ENCODE peak calls at places on chromosomes 4 and X, in six cellular contexts. F, I, U, V, A and M are unnamed samples.

GRCh38 chr4:179989975-179990374 is 2253.2 kb upstream of the TENM3 start:
- DNase-seq in U (no peak), V (no peak), I (no peak), F (no peak), A (no peak), M (no peak)

GRCh38 chr4:145554691-145555090 is 64.5 kb upstream of the MMAA start:
- DNase-seq in U (no peak), V (no peak), F (no peak), I (no peak), A (no peak), M (no peak)

GRCh38 chr4:156634612-156635011 is 337.0 kb downstream of the PDGFC start:
- DNase-seq in F (no peak), A (no peak), U (no peak), I (peak; percentile 56), V (no peak), M (no peak)

GRCh38 chr4:2318476-2318875 is 56.6 kb upstream of the MXD4 start:
- DNase-seq in F (no peak), U (no peak), I (no peak), V (no peak), A (no peak), M (no peak)

GRCh38 chr4:168587326-168588125 is 90.7 kb downstream of the PALLD start:
- DNase-seq in V (peak; percentile 32), U (peak; percentile 83), F (no peak), I (peak; percentile 91), A (peak; percentile 92), M (peak; percentile 95)

GRCh38 chrX:110699109-110699508 is 96.5 kb downstream of the CHRDL1 start:
- DNase-seq in I (peak; percentile 10), F (no peak), V (no peak), A (peak; percentile 30), U (peak; percentile 1), M (no peak)

GRCh38 chr4:181143241-181143854 is 1099.9 kb upstream of the TENM3 start:
- DNase-seq in U (peak; percentile 65), I (peak; percentile 47), V (peak; percentile 86), A (peak; percentile 65), F (peak; percentile 82), M (peak; percentile 2)

GRCh38 chrX:135000516-135000915 is 9.7 kb downstream of the SMIM10 start:
- DNase-seq in I (no peak), V (no peak), U (peak; percentile 30), F (no peak), A (peak; percentile 40), M (no peak)

GRCh38 chrX:10989386-10989785 is 121.7 kb upstream of the HCCS start:
- DNase-seq in A (no peak), V (no peak), I (peak; percentile 21), U (peak; percentile 3), F (peak; percentile 18), M (no peak)

GRCh38 chrX:103170216-103170615 is 44.7 kb upstream of the BEX4 start:
- DNase-seq in A (peak; percentile 45), U (no peak), F (no peak), V (no peak), I (peak; percentile 8), M (no peak)

GRCh38 chr4:139171878-139172691 is 4.9 kb downstream of the ELF2 start:
- DNase-seq in A (peak; percentile 77), I (peak; percentile 46), V (no peak), U (peak; percentile 53), F (no peak), M (no peak)

GRCh38 chr4:74307163-74307562 is 1.1 kb upstream of the EPGN start:
- DNase-seq in A (no peak), V (no peak), F (no peak), U (no peak), I (no peak), M (no peak)

GRCh38 chrX:108359811-108360602 is 78.2 kb downstream of the COL4A6 start:
- DNase-seq in U (peak; percentile 33), I (peak; percentile 6), F (no peak), V (no peak), A (peak; percentile 30), M (no peak)

GRCh38 chr4:168484626-168485025 is 4.3 kb upstream of the DDX60L start:
- DNase-seq in U (peak; percentile 77), I (peak; percentile 76), F (no peak), V (peak; percentile 5), A (peak; percentile 91), M (no peak)

GRCh38 chrX:38571058-38571457 is 9.7 kb downstream of the TSPAN7 start:
- DNase-seq in I (no peak), A (no peak), U (no peak), F (no peak), V (no peak), M (peak; percentile 5)

GRCh38 chr4:7960017-7960789 is 20.5 kb upstream of the AFAP1 start:
- DNase-seq in I (no peak), U (peak; percentile 37), F (no peak), A (peak; percentile 91), V (no peak), M (no peak)

DNA sequence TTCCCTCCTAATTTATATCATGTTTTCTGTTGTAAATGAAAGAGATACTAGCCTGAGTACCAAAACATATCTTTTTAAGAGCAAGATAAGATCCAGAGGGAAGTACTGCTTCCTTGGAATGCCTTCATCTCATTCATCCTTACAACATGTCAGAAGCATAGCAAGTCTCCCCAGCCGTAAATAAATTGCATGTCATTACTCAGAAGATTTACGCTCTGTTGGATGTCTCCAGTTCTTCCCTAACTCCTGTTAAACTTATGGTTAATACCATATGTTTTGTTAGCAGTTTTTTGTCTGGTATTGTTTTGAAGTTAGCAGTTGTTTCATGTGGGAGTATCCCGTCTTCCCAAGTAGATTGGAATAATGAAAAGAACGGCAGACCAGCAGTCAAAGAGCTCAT is 7.5 kb upstream of the GPC3 start:
- DNase-seq in A (no peak), I (no peak), U (no peak), F (no peak), V (no peak), M (no peak)
- H2AFZ ChIP-seq in A (no peak overlapping the region), I (no peak overlapping the region), U (no peak overlapping the region), F (no peak overlapping the region), V (no peak overlapping the region), M (no peak overlapping the region)

GRCh38 chr4:6854098-6854744 is 55.4 kb upstream of the TBC1D14 start:
- DNase-seq in I (no peak), V (no peak), F (no peak), A (no peak), U (no peak), M (no peak)

GRCh38 chr4:6851962-6852361 is 57.7 kb upstream of the TBC1D14 start:
- DNase-seq in U (no peak), A (no peak), F (no peak), V (no peak), I (no peak), M (no peak)

GRCh38 chr4:6851431-6851830 is 58.2 kb upstream of the TBC1D14 start:
- DNase-seq in U (no peak), V (no peak), F (no peak), I (no peak), A (no peak), M (no peak)

GRCh38 chr4:6855692-6856297 is 53.8 kb upstream of the TBC1D14 start:
- DNase-seq in U (peak; percentile 95), A (peak; percentile 73), V (peak; percentile 36), F (no peak), I (peak; percentile 73), M (no peak)

GRCh38 chr4:6852582-6852981 is 57.0 kb upstream of the TBC1D14 start:
- DNase-seq in V (no peak), A (no peak), F (no peak), I (no peak), U (no peak), M (no peak)
- H3K4me2 ChIP-seq in V (no peak overlapping the region), A (no peak overlapping the region), F (no peak overlapping the region), I (no peak overlapping the region), U (no peak overlapping the region), M (no peak overlapping the region)

GRCh38 chr4:4577359-4577875 is 35.6 kb upstream of the STX18 start:
- DNase-seq in A (no peak), V (no peak), U (no peak), I (no peak), F (no peak), M (no peak)
- H3K4me1 ChIP-seq in A (peaks cover 8% of the 10 kb centered on the region), V (peaks cover 4% of the 10 kb centered on the region), U (peaks cover 9% of the 10 kb centered on the region), I (peaks cover 4% of the 10 kb centered on the region), F (peaks cover 17% of the 10 kb centered on the region), M (no peaks in the 10 kb centered on the region)

DNA sequence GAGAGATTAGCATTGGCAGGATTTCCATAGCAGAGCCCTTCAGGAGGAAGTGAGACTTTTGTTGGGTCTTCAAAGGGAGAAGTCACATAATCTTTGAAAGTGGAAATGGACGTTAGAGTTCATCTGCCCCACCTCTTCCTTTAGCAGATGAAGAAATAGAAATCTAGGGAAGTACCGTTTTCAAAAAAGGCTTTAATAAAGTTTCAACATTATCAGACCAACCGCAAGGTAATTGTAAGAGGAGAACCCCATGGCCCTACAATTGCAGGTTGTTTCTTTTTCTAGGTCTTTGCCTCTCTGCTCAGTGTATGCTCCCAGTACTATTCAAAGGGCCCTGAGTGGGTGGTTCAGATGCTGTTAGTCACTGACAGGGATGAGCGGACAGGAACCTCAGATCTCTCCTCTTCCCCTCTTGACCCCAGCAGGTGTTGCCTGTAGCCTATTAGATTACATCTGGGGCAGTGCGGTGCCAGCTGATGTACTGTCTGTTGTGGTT is 48.6 kb upstream of the AP1S2 start:
- DNase-seq in V (no peak), A (no peak), F (no peak), U (no peak), I (no peak), M (no peak)
- H2AFZ ChIP-seq in V (no peak overlapping the region), A (no peak overlapping the region), F (no peak overlapping the region), U (no peak overlapping the region), I (no peak overlapping the region), M (no peak overlapping the region)

DNA sequence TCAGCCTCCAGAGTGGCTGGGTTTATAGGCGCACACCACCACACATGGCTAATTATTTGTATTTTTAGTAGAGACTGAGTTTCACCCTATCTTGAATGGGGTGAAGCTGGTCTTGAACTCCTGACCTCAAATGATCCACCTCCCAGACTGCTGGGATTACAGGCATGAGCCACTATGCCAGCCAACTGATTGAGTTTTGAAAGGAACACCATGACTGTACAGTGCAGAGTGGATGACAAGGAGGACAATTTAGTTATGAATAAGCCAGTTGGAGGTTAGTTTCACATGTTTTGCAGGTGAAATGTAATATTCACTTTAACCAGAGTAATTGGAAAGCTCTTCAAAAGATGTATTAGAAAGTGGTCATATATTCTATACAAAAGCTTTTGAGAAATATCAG is 60.8 kb downstream of the PCDH18 start:
- DNase-seq in U (no peak), V (no peak), A (peak; percentile 42), F (no peak), I (no peak), M (no peak)
- H3K4me2 ChIP-seq in U (no peak overlapping the region), V (no peak overlapping the region), A (peak overlapping the region; percentile 20), F (no peak overlapping the region), I (no peak overlapping the region), M (no peak overlapping the region)

GRCh38 chrX:8632949-8633348 is 99.0 kb downstream of the ANOS1 start:
- DNase-seq in V (no peak), F (peak; percentile 7), A (no peak), I (peak; percentile 28), U (no peak), M (no peak)

GRCh38 chrX:8639949-8640348 is 92.0 kb downstream of the ANOS1 start:
- DNase-seq in U (no peak), I (no peak), V (no peak), A (no peak), F (peak; percentile 18), M (no peak)

DNA sequence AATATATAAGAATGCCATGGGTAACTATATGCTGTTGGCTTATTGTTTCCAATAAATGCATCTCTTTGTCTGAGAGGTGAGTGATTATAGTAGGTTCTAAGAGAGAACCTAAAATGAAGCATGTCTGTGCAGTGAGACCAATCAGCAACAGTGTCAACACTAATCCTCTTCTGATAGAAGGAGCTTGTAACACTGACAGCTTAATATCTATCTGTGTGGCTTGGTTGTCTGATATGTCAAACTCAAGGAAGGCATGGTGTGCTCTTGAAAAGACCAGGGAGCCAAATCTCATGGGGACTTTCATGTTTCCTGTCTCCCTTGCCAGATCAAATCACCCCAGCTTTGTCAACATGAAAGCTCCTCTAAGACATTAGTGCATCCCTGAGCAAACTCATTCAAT is 95.5 kb downstream of the ANOS1 start:
- DNase-seq in I (no peak), F (no peak), V (no peak), U (no peak), A (no peak), M (no peak)
- H3K4me1 ChIP-seq in I (no peaks in the 10 kb centered on the region), F (peaks cover 36% of the 10 kb centered on the region), V (no peaks in the 10 kb centered on the region), U (no peaks in the 10 kb centered on the region), A (no peaks in the 10 kb centered on the region), M (no peaks in the 10 kb centered on the region)